ENCODE peak calls at places on chromosomes 6 and 20, in six cellular contexts. V, L, M, N, A and P are unnamed samples.

GRCh38 chr6:138160329-138161117 is 1.2 kb upstream of the ARFGEF3 start:
- DNase-seq in A (no peak), L (no peak), N (no peak), V (no peak), M (no peak), P (no peak)

GRCh38 chr20:52812231-52812847 is 159.8 kb upstream of the TSHZ2 start:
- DNase-seq in L (no peak), V (peak; percentile 18), N (no peak), M (no peak), A (no peak), P (no peak)

GRCh38 chr20:1414982-1415381 is 22.1 kb upstream of the FKBP1A start:
- DNase-seq in A (no peak), V (no peak), M (no peak), N (no peak), L (no peak), P (no peak)

GRCh38 chr6:115717062-115717461 is 343.6 kb downstream of the FRK start:
- DNase-seq in L (no peak), V (no peak), N (no peak), A (no peak), M (no peak), P (no peak)

GRCh38 chr20:12012241-12013222 is 94.8 kb downstream of the BTBD3 start:
- DNase-seq in N (no peak), M (peak; percentile 52), L (peak; percentile 74), A (peak; percentile 69), V (peak; percentile 72), P (no peak)

GRCh38 chr6:75302280-75302679 is 17.7 kb upstream of the TMEM30A start:
- DNase-seq in L (no peak), N (no peak), M (no peak), A (no peak), V (no peak), P (no peak)

GRCh38 chr20:22686097-22686496 is 101.7 kb upstream of the FOXA2 start:
- DNase-seq in N (no peak), M (peak; percentile 47), L (peak; percentile 75), V (peak; percentile 74), A (peak; percentile 78), P (no peak)

GRCh38 chr6:157445277-157445676 is 64.3 kb downstream of the ZDHHC14 start:
- DNase-seq in L (no peak), M (no peak), A (no peak), V (no peak), N (no peak), P (no peak)

GRCh38 chr6:162151050-162151658 is 576.4 kb downstream of the PRKN start:
- DNase-seq in V (no peak), L (peak; percentile 27), N (no peak), M (no peak), A (peak; percentile 38), P (no peak)

GRCh38 chr20:36273414-36274247 is 32.5 kb upstream of the DLGAP4 start:
- DNase-seq in V (peak; percentile 30), M (no peak), A (peak; percentile 28), N (no peak), L (peak; percentile 28), P (no peak)
- TF ChIP-seq CTCF in V (peak; percentile 45), M (no peak), A (peak; percentile 35), N (peak; percentile 52), L (peak; percentile 39), P (peak; percentile 23)

GRCh38 chr20:61911824-61912223 is 153.9 kb downstream of the TAF4 start:
- DNase-seq in V (no peak), L (no peak), A (no peak), N (no peak), M (no peak), P (no peak)

GRCh38 chr20:61915101-61915500 is 150.6 kb downstream of the TAF4 start:
- DNase-seq in M (no peak), N (no peak), L (no peak), A (no peak), V (no peak), P (no peak)

GRCh38 chr20:61912665-61913422 is 152.8 kb downstream of the TAF4 start:
- DNase-seq in M (no peak), A (no peak), N (no peak), L (no peak), V (no peak), P (no peak)

GRCh38 chr20:61916318-61916891 is 149.3 kb downstream of the TAF4 start:
- DNase-seq in N (no peak), M (no peak), A (no peak), V (no peak), L (no peak), P (no peak)

DNA sequence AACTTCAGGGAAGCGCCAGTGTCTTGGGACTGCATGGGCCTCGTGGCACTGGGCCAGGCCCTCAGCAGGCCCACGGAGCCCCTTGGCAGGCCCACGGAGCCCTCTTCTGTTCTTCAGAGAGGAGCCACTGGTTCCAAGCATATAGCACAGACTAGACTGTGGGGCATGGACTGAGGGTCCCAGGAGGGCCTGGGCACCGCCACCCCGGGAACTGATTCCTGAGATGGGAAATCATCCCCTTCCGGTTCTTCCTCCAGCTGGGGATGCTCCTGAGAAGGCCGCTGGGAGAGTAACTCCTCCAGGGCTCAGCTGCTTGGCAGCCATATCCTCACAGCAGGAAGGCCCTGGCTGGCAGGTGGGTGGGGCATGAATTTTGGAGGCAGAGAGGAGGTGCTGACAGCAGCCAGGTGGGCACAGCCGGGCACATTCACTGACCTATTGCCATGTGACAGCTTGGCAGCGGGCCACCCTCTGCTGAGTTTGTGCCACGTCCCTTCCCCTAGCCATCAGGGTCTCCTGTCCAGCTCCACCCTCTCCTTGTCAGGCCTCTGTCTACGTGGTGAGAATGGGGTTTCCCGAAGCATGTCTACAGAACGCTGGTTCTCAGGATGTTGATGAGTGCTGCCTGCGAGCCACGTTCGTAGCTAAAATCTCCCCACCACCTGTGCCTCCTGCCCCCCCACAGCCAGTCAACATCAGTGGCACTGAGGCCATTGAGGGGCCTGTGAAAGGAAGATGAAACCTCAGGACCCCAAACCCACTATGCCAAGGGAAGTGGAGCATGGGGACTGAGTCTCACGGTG is 152.1 kb downstream of the TAF4 start:
- DNase-seq in L (no peak), M (no peak), V (no peak), A (no peak), N (no peak), P (no peak)
- TF ChIP-seq CTCF in L (no peak), M (no peak), V (no peak), A (no peak), N (no peak), P (no peak)

DNA sequence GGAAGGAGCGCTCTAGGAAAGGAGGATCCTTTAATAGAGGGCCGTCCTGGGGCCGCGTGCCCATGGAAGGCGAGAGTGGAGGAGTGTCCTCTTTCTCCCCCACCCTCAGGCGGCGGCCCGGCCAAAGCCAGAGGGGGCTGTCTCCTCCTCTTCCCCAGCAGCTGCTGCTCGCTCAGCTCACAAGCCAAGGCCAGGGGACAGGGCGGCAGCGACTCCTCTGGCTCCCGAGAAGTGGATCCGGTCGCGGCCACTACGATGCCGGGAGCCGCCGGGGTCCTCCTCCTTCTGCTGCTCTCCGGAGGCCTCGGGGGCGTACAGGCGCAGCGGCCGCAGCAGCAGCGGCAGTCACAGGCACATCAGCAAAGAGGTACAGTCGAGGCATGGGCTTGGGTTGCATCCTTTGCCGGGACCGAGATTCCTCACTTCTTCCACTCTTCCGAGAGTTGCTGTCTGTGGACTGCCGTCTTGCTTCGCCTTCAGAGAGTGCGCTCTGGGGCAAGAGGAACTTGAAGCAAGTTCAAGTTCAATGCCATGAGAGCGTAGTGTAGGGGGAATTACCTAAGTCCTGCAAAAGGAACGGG is at the start of gene LAMA2:
- DNase-seq in L (peak; percentile 82), A (peak; percentile 89), N (peak; percentile 82), M (peak; percentile 67), V (peak; percentile 4), P (peak; percentile 50)
- TF ChIP-seq CTCF in L (no peak), A (peak; percentile 30), N (peak; percentile 40), M (no peak), V (no peak), P (peak; percentile 16)

GRCh38 chr6:41379314-41379713 is 43.9 kb downstream of the NCR2 start:
- DNase-seq in A (no peak), L (no peak), N (no peak), M (no peak), V (no peak), P (no peak)
- TF ChIP-seq CTCF in A (no peak), L (no peak), N (no peak), M (no peak), V (no peak), P (no peak)

GRCh38 chr6:166453651-166454050 is 70.9 kb upstream of the MPC1 start:
- DNase-seq in V (no peak), M (no peak), A (no peak), N (no peak), L (no peak), P (no peak)

GRCh38 chr6:166454692-166455515 is 72.2 kb upstream of the MPC1 start:
- DNase-seq in V (no peak), L (no peak), N (no peak), A (no peak), M (no peak), P (no peak)

GRCh38 chr6:166459272-166459671 is 76.5 kb upstream of the MPC1 start:
- DNase-seq in N (no peak), A (no peak), M (no peak), L (no peak), V (no peak), P (no peak)

GRCh38 chr6:166459906-166460305 is 77.2 kb upstream of the MPC1 start:
- DNase-seq in L (no peak), N (no peak), V (no peak), M (no peak), A (no peak), P (no peak)

DNA sequence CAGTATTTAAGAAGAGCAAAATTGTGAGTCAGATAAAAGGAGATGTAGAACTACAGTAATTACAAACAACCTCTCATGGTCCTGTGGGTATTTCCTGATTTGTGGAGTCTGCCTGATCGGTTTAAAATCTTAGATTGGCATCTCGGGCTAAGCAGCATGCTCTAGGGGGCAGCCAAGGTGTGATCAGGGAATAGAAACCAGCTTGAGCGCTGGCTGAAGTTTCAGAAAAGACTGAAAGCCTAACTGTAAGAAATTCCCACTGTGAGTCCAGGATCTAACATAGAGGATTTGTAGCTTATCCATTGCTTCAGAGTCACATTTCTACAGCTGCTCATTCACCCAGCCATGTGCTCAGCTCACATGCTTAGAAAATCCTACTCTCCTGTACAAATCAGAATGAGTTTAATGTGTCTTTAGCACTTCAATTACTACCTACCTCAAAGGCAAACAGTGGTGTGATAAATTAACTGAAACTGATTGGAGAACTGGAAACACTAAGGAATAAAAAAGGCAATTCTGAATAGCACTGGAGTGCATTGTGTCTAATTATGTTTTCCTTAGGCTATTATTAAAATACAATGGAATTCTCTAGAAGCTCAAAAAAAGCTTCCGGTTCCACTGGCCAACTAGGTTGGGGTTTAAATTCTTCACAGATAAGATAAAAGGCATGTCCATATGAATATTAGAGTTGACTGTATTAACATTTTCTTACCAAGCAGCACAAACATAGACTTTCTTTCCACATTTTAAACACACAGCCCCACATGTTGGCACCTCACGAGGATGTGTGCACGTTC is 73.8 kb upstream of the MPC1 start:
- DNase-seq in N (no peak), V (peak; percentile 43), L (peak; percentile 47), A (peak; percentile 54), M (no peak), P (no peak)
- TF ChIP-seq CTCF in N (peak; percentile 26), V (peak; percentile 51), L (peak; percentile 22), A (no peak), M (no peak), P (no peak)